ENCODE peak calls at places on chromosomes 7 and 10, in six cellular contexts. One of them, this sample, is unnamed.

GRCh38 chr7:155807805-155808550 is 4.3 kb downstream of the SHH start:
- DNase-seq in CD4-positive, alpha-beta T cell: no peak
- DNase-seq in GM23338: peak
- DNase-seq in Calu3: no peak
- DNase-seq in GM12864: no peak
- DNase-seq in A673: no peak
- DNase-seq in this sample: no peak

GRCh38 chr7:158263110-158263963 is 324.3 kb downstream of the PTPRN2 start:
- DNase-seq in CD4-positive, alpha-beta T cell: no peak
- DNase-seq in A673: no peak
- DNase-seq in GM23338: no peak
- DNase-seq in Calu3: no peak
- DNase-seq in GM12864: no peak
- DNase-seq in this sample: no peak

GRCh38 chr7:131905574-131905973 is 349.1 kb upstream of the PODXL start:
- DNase-seq in GM23338: no peak
- DNase-seq in CD4-positive, alpha-beta T cell: no peak
- DNase-seq in Calu3: no peak
- DNase-seq in A673: no peak
- DNase-seq in GM12864: no peak
- DNase-seq in this sample: no peak

GRCh38 chr10:33198610-33199009 is 135.9 kb downstream of the NRP1 start:
- DNase-seq in GM12864: no peak
- DNase-seq in A673: no peak
- DNase-seq in GM23338: no peak
- DNase-seq in CD4-positive, alpha-beta T cell: no peak
- DNase-seq in Calu3: no peak
- DNase-seq in this sample: no peak

GRCh38 chr7:31421607-31422006 is 81.1 kb upstream of the NEUROD6 start:
- DNase-seq in CD4-positive, alpha-beta T cell: no peak
- DNase-seq in A673: no peak
- DNase-seq in GM12864: no peak
- DNase-seq in Calu3: no peak
- DNase-seq in GM23338: no peak
- DNase-seq in this sample: no peak

GRCh38 chr10:13238271-13239077 is 4.3 kb upstream of the UCMA start:
- DNase-seq in CD4-positive, alpha-beta T cell: no peak
- DNase-seq in Calu3: no peak
- DNase-seq in GM12864: no peak
- DNase-seq in A673: no peak
- DNase-seq in GM23338: no peak
- DNase-seq in this sample: no peak

GRCh38 chr10:79244068-79244442 is 103.2 kb upstream of the PPIF start:
- DNase-seq in GM23338: no peak
- DNase-seq in Calu3: no peak
- DNase-seq in GM12864: no peak
- DNase-seq in A673: no peak
- DNase-seq in CD4-positive, alpha-beta T cell: no peak
- DNase-seq in this sample: no peak

GRCh38 chr7:106317971-106318370 is 33.2 kb upstream of the NAMPT start:
- DNase-seq in CD4-positive, alpha-beta T cell: no peak
- DNase-seq in GM23338: no peak
- DNase-seq in Calu3: no peak
- DNase-seq in A673: no peak
- DNase-seq in GM12864: no peak
- DNase-seq in this sample: no peak

GRCh38 chr10:60314306-60314940 is 75.3 kb downstream of the ANK3 start:
- DNase-seq in CD4-positive, alpha-beta T cell: no peak
- DNase-seq in A673: peak
- DNase-seq in Calu3: peak
- DNase-seq in GM23338: no peak
- DNase-seq in GM12864: no peak
- DNase-seq in this sample: no peak

GRCh38 chr10:15585303-15585715 is 134.4 kb downstream of the ITGA8 start:
- DNase-seq in A673: peak
- DNase-seq in GM23338: peak
- DNase-seq in GM12864: peak
- DNase-seq in Calu3: peak
- DNase-seq in CD4-positive, alpha-beta T cell: no peak
- DNase-seq in this sample: peak

DNA sequence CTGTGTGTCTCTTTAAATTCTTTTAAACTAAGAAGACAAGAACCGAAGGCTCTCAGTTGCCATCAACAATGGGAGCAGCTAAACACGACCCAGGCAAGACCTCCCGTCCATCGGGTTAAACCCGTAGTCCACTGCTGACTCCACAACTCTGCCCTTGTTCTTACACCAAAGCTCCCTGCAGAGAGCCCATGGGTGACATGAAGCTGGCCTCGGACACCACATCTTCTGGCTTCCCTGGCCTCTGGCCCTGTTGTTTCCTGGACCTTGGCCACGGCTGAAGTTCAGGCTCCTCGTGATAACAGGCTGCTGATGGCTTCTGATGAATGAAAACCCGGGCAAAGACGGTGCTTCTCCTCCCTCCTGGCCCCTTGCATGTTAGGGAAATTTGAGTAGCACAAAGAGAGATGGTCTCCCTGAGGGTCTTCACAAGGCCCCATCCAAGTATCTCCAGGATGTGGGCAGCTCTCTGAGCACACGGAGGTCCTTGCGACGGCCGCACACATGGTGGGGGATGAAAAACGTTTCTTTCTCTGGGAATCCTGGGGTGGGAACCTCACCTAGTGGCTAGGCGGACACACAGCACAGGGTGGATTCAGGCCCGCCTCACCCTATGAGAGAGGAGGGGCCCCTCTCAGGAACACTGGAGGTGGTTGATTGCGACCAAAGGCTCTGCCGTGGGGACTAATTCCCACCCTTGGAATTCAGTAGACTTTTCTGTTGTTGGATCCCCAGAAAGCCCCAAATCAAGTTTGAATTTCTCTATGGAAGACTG is 271.1 kb downstream of the ADARB2 start:
- DNase-seq in GM12864: no peak
- DNase-seq in A673: no peak
- DNase-seq in CD4-positive, alpha-beta T cell: no peak
- DNase-seq in Calu3: no peak
- DNase-seq in GM23338: no peak
- DNase-seq in this sample: no peak
- TF ChIP-seq CTCF in GM12864: no peak
- TF ChIP-seq CTCF in A673: no peak
- TF ChIP-seq CTCF in CD4-positive, alpha-beta T cell: no peak
- TF ChIP-seq CTCF in Calu3: no peak
- TF ChIP-seq CTCF in GM23338: no peak
- TF ChIP-seq CTCF in this sample: no peak

GRCh38 chr7:47852330-47853245 is 95.7 kb downstream of the PKD1L1 start:
- DNase-seq in GM23338: peak
- DNase-seq in Calu3: peak
- DNase-seq in GM12864: no peak
- DNase-seq in CD4-positive, alpha-beta T cell: no peak
- DNase-seq in A673: no peak
- DNase-seq in this sample: peak
- TF ChIP-seq CTCF in GM23338: peak
- TF ChIP-seq CTCF in Calu3: no peak
- TF ChIP-seq CTCF in GM12864: peak
- TF ChIP-seq CTCF in CD4-positive, alpha-beta T cell: no peak
- TF ChIP-seq CTCF in A673: no peak
- TF ChIP-seq CTCF in this sample: no peak

GRCh38 chr10:71828702-71829101 is 22.3 kb downstream of the PSAP start:
- DNase-seq in Calu3: no peak
- DNase-seq in GM23338: no peak
- DNase-seq in A673: no peak
- DNase-seq in CD4-positive, alpha-beta T cell: no peak
- DNase-seq in GM12864: no peak
- DNase-seq in this sample: no peak

GRCh38 chr10:71827828-71828227 is 23.2 kb downstream of the PSAP start:
- DNase-seq in GM12864: no peak
- DNase-seq in Calu3: no peak
- DNase-seq in A673: no peak
- DNase-seq in GM23338: no peak
- DNase-seq in CD4-positive, alpha-beta T cell: no peak
- DNase-seq in this sample: no peak

GRCh38 chr10:71821909-71822763 is 28.9 kb downstream of the PSAP start:
- DNase-seq in A673: no peak
- DNase-seq in GM12864: no peak
- DNase-seq in Calu3: no peak
- DNase-seq in GM23338: no peak
- DNase-seq in CD4-positive, alpha-beta T cell: no peak
- DNase-seq in this sample: no peak

GRCh38 chr10:71823356-71823755 is 27.7 kb downstream of the PSAP start:
- DNase-seq in GM23338: no peak
- DNase-seq in CD4-positive, alpha-beta T cell: no peak
- DNase-seq in GM12864: no peak
- DNase-seq in Calu3: no peak
- DNase-seq in A673: no peak
- DNase-seq in this sample: no peak

DNA sequence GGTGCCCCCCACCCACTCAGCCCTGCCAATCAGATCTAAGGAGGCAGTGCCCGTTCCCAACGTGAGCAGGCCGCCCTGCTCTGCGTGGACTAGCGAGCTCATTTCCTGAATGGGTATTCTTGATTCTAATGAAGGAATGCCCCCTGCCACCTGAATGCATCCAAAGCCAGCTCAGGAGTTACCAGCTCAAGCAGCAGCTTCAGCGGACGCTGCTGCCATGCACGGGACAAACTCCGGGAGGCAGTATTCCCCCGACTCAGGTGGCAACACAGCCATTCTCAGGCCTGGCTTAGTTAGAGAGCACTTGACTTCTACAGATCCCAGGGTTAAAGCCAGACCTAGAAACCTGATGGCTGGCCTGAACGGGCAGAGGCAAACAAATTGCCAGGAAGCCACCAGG is 25.8 kb downstream of the PSAP start:
- DNase-seq in A673: no peak
- DNase-seq in GM23338: no peak
- DNase-seq in Calu3: no peak
- DNase-seq in GM12864: no peak
- DNase-seq in CD4-positive, alpha-beta T cell: no peak
- DNase-seq in this sample: no peak
- TF ChIP-seq CTCF in A673: peak
- TF ChIP-seq CTCF in GM23338: peak
- TF ChIP-seq CTCF in Calu3: no peak
- TF ChIP-seq CTCF in GM12864: no peak
- TF ChIP-seq CTCF in CD4-positive, alpha-beta T cell: no peak
- TF ChIP-seq CTCF in this sample: no peak

DNA sequence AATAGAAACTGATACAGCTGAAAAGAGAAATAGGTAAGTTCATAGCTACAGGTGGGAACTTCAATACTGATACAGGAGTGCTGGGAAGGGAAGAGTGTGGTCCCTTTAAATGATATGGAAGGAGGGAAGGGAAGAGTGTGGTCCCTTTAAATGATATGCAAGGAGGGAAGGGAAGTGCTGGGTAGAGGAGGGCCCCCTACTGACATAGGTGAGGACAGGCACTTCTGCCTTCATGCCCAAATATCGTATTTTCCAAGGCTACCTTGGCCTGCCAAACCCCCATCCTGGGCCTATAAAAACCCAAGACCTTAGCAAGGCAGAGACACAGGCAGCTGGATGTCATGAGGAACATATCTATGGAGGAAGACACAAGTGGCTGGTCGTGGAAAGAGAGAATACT is 92.3 kb downstream of the MAGI2 start:
- DNase-seq in Calu3: peak
- DNase-seq in GM23338: peak
- DNase-seq in GM12864: no peak
- DNase-seq in A673: peak
- DNase-seq in CD4-positive, alpha-beta T cell: no peak
- DNase-seq in this sample: peak
- TF ChIP-seq CTCF in Calu3: no peak
- TF ChIP-seq CTCF in GM23338: peak
- TF ChIP-seq CTCF in GM12864: peak
- TF ChIP-seq CTCF in A673: peak
- TF ChIP-seq CTCF in CD4-positive, alpha-beta T cell: no peak
- TF ChIP-seq CTCF in this sample: peak